ENCODE peak calls at places on chromosomes 5 and 9, in seven cellular contexts. V is IMR-90, O is neuronal stem cell, Z is mesendoderm, X is H9, Q is H1, U is trophoblast cell. H is an unnamed sample.

GRCh38 chr9:98248737-98249474 is 6.5 kb downstream of the TBC1D2 start:
- DNase-seq in O (no peak), V (peak), Z (no peak), X (no peak), Q (no peak), U (peak), H (peak)

GRCh38 chr9:122031806-122032205 is 61.3 kb downstream of the TTLL11 start:
- DNase-seq in U (no peak), Z (no peak), O (no peak), X (no peak), Q (no peak), V (no peak), H (no peak)

GRCh38 chr9:100554935-100555401 is 22.9 kb upstream of the CAVIN4 start:
- DNase-seq in Q (no peak), U (no peak), O (no peak), V (peak), Z (no peak), X (no peak), H (peak)

GRCh38 chr9:6611891-6612290 is 33.6 kb downstream of the GLDC start:
- DNase-seq in U (no peak), O (no peak), V (no peak), Q (no peak), Z (no peak), X (no peak), H (no peak)

GRCh38 chr9:124347206-124347967 is 67.9 kb downstream of the PSMB7 start:
- DNase-seq in Z (no peak), U (no peak), X (no peak), O (no peak), Q (no peak), V (no peak), H (no peak)

GRCh38 chr5:17276445-17276844 is 59.0 kb downstream of the BASP1 start:
- DNase-seq in Q (no peak), O (no peak), Z (no peak), V (no peak), X (no peak), U (no peak), H (no peak)

GRCh38 chr5:76737846-76738245 is 21.9 kb downstream of the F2R start:
- DNase-seq in V (peak), X (no peak), U (no peak), O (no peak), Z (no peak), Q (no peak), H (peak)

GRCh38 chr5:163841-164240 is 27.5 kb upstream of the LRRC14B start:
- DNase-seq in X (no peak), O (no peak), V (no peak), Q (no peak), Z (no peak), U (no peak), H (no peak)

GRCh38 chr5:93596676-93597441 is 13.8 kb downstream of the NR2F1 start:
- DNase-seq in U (peak), X (peak), O (no peak), Z (peak), V (no peak), Q (no peak), H (peak)

GRCh38 chr5:15515229-15515628 is 15.2 kb downstream of the FBXL7 start:
- DNase-seq in Q (no peak), Z (peak), V (no peak), X (no peak), O (no peak), U (no peak), H (no peak)

GRCh38 chr9:109880276-109881169 is 100.5 kb downstream of the PALM2AKAP2 start:
- DNase-seq in Q (peak), V (peak), Z (peak), O (peak), U (peak), X (peak), H (peak)

GRCh38 chr5:17056056-17056690 is 120.1 kb upstream of the MYO10 start:
- DNase-seq in O (no peak), Z (peak), V (no peak), U (no peak), Q (no peak), X (peak), H (peak)

GRCh38 chr5:135626636-135627035 is 47.8 kb upstream of the CXCL14 start:
- DNase-seq in Q (no peak), U (no peak), O (no peak), V (no peak), X (no peak), Z (no peak), H (no peak)

GRCh38 chr5:63250939-63251338 is 672.3 kb downstream of the LRRC70 start:
- DNase-seq in Q (no peak), X (no peak), V (no peak), O (no peak), Z (no peak), U (no peak), H (no peak)

GRCh38 chr5:179919487-179920060 is 11.9 kb upstream of the TBC1D9B start:
- DNase-seq in Q (no peak), O (no peak), V (no peak), U (no peak), Z (no peak), X (no peak), H (no peak)

GRCh38 chr9:133485531-133486260 is 6.8 kb upstream of the SLC2A6 start:
- DNase-seq in U (no peak), Q (no peak), Z (no peak), V (no peak), O (no peak), X (no peak), H (no peak)

GRCh38 chr5:62538017-62538942 is 40.3 kb upstream of the LRRC70 start:
- DNase-seq in V (peak), Z (peak), O (no peak), X (no peak), U (peak), Q (no peak), H (peak)

GRCh38 chr5:65015767-65016166 is 247.0 kb downstream of the CWC27 start:
- DNase-seq in U (no peak), O (no peak), Q (no peak), V (no peak), X (no peak), Z (peak), H (no peak)

GRCh38 chr5:343461-344401 is 22.2 kb downstream of the AHRR start:
- DNase-seq in U (peak), X (no peak), O (no peak), Q (peak), V (peak), Z (peak), H (peak)

GRCh38 chr5:163190762-163191161 is 246.6 kb upstream of the CCNG1 start:
- DNase-seq in Q (no peak), O (no peak), Z (peak), U (no peak), V (no peak), X (no peak), H (no peak)

GRCh38 chr5:146073239-146073900 is 32.0 kb downstream of the PLAC8L1 start:
- DNase-seq in X (peak), V (no peak), Q (peak), O (no peak), Z (peak), U (peak), H (no peak)

GRCh38 chr5:443239-444151 is 519 bp downstream of the EXOC3 start:
- DNase-seq in O (no peak), Z (no peak), Q (no peak), X (peak), V (no peak), U (no peak), H (no peak)

GRCh38 chr5:124714910-124715309 is 31.5 kb downstream of the ZNF608 start:
- DNase-seq in Z (no peak), Q (no peak), U (no peak), X (no peak), O (no peak), V (no peak), H (no peak)

GRCh38 chr5:124742983-124743533 is 3.4 kb downstream of the ZNF608 start:
- DNase-seq in X (no peak), V (peak), Z (peak), Q (peak), O (no peak), U (peak), H (peak)

GRCh38 chr5:132411382-132411925 is 41.9 kb downstream of the SLC22A5 start:
- DNase-seq in V (no peak), Z (no peak), X (no peak), U (peak), Q (no peak), O (no peak), H (no peak)

GRCh38 chr5:140153905-140154304 is 21.1 kb upstream of the CYSTM1 start:
- DNase-seq in U (no peak), Q (no peak), V (no peak), X (no peak), Z (no peak), O (no peak), H (no peak)

GRCh38 chr9:86687788-86688187 is 259.5 kb downstream of the GAS1 start:
- DNase-seq in Q (no peak), Z (peak), O (no peak), U (no peak), X (no peak), V (no peak), H (no peak)

GRCh38 chr9:35079041-35079425 is 709 bp downstream of the FANCG start:
- DNase-seq in X (no peak), O (no peak), V (no peak), U (no peak), Q (no peak), Z (peak), H (no peak)

GRCh38 chr5:164746723-164747122 is 1241.3 kb downstream of the MAT2B start:
- DNase-seq in Q (no peak), V (no peak), U (no peak), O (no peak), Z (peak), X (no peak), H (no peak)

GRCh38 chr5:166436857-166437256 is 1854.6 kb upstream of the WWC1 start:
- DNase-seq in X (no peak), V (no peak), U (peak), Z (peak), O (no peak), Q (no peak), H (peak)

GRCh38 chr5:137453476-137454080 is 45.5 kb downstream of the SPOCK1 start:
- DNase-seq in Q (no peak), X (no peak), O (peak), V (peak), Z (peak), U (peak), H (peak)

DNA sequence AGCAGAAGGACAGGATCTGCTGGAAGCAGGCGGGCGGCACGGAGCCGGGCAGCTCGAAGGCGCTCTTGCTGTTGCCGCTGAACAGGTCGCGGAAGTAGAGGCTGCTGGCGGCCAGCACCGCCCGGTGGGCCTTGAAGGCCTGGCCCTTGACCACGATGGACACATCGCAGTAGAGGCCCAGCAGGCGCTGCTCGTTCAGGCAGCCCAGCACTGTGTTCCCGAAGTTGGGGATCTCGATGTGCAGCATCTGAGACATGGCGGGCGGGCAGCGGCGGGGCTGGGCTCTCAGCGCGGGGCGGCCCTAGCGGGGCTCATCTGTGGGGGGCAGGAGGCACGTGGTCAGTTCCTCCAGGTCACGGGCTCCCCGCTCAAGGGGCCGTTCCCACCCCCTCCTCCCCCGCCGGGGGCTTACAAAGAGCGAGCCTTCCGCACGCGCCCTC is 44.8 kb downstream of the NACC2 start:
- DNase-seq in O (no peak), Z (no peak), X (peak), V (no peak), Q (peak), U (no peak), H (peak)
- H2BK120ac ChIP-seq in O (peak), Z (no peak), X (no peak), V (no peak), Q (peak), U (no peak), H (peak)

DNA sequence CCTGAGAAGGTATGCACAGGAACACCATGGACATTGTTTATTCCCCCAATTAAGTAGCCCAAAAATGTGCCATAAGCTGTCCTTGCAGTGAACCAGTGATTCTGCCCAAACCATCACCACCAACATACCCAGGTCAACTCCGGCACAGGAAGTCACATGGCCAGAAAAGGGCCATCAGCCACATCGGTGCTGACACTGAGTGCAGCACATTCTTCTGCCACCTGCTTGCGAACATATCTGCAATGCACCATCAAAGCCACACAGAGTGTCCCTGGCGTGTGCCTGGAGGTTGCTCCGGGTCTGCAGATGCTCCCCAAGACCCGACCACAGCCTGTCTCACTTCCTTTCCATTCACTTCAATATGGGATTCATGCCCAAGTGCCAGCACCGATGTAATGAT is 37.6 kb downstream of the SYK start:
- DNase-seq in V (no peak), Z (no peak), Q (no peak), O (no peak), U (no peak), X (peak), H (no peak)
- H2BK120ac ChIP-seq in V (no peak), Z (no peak), Q (no peak), O (no peak), U (no peak), X (no peak), H (no peak)

GRCh38 chr9:116329470-116329869 is 175.9 kb downstream of the PAPPA start:
- DNase-seq in X (no peak), O (no peak), Z (no peak), Q (no peak), U (no peak), V (no peak), H (no peak)
- H2BK120ac ChIP-seq in X (no peak), O (no peak), Z (no peak), Q (no peak), U (no peak), V (no peak), H (no peak)

GRCh38 chr9:23581936-23582335 is 244.1 kb downstream of the ELAVL2 start:
- DNase-seq in V (no peak), Z (no peak), X (no peak), Q (no peak), U (no peak), O (no peak), H (no peak)
- H2BK120ac ChIP-seq in V (no peak), Z (no peak), X (no peak), Q (no peak), U (no peak), O (no peak), H (no peak)

GRCh38 chr9:77019810-77020437 is 469 bp downstream of the FOXB2 start:
- DNase-seq in X (peak), V (no peak), O (no peak), Q (peak), Z (no peak), U (no peak), H (no peak)
- H2BK120ac ChIP-seq in X (no peak), V (no peak), O (no peak), Q (no peak), Z (no peak), U (no peak), H (no peak)

GRCh38 chr5:30894811-30895210 is 298.7 kb upstream of the CDH6 start:
- DNase-seq in Q (no peak), X (no peak), O (no peak), Z (no peak), U (no peak), V (peak), H (no peak)

GRCh38 chr5:30890377-30890776 is 303.1 kb upstream of the CDH6 start:
- DNase-seq in O (no peak), Z (no peak), X (no peak), V (peak), Q (no peak), U (no peak), H (no peak)
- H2BK120ac ChIP-seq in O (no peak), Z (no peak), X (no peak), V (no peak), Q (no peak), U (no peak), H (no peak)

DNA sequence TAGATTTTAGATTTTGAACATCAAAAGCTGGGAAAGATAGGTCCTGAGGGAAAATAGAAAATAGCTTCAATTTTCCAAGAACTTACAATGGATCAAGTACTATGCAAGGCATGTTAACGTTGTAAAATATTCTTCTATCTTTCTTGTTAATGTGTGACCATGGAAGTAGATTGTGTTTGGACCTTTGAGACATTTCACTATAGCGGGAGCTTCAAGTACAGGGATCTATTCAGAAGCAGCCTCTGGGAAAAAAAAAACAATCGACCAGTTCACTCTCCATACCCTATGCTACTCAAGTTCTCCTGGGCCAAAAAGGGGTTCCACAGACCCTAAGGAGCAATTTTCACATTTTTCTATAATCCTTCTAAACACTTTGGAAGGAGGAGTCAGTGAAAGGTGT is 54.1 kb upstream of the ATP10B start:
- DNase-seq in X (no peak), U (peak), Z (no peak), V (no peak), Q (no peak), O (no peak), H (no peak)
- H2BK120ac ChIP-seq in X (no peak), U (no peak), Z (no peak), V (no peak), Q (no peak), O (no peak), H (no peak)

DNA sequence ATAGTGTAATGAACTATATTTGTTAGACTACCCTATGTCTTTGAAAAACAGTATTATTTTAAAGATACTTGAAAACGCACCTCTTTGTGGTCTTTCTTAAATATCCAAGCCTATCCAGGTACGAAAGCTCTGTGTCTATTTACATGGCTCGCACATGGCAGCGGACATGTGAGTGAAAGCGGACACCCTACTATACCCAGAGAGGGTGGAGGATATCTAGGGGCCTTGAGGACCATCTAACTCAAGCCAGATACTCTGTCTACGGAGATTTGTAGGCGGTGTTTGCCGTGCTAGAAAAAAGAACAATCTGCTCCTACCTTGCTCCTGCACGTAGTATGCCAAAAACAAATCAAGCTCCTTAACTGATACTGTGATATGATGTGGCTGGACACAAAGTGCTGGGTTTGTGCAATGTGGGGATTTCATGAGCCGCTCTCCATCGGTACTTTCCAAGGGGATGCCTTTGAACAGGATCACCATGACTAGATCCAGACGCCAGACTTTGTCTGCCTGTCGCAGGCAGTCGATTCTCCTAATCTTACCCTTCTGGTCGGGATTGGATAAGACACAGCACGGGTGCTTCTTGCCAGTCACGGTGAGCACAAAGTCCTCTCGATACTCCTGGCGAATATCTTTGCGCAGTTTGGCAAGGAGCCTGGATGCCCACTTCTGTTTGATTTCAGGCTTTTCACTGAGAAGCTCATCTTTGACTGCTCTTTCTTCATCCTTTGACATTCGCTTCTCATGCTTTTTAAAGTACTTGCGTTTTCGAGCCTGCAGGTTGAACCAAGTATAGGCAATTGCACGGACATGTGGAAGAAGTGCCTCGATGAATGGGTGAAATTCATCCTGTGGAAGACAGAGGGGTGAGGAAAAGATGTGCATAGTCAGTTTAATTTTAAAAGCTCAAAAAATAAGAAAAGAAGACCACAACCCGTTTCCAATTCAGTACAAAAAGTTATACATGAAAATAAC is 7.0 kb downstream of the NFIB start:
- DNase-seq in X (no peak), Z (no peak), O (no peak), V (peak), Q (no peak), U (no peak), H (no peak)
- H2BK120ac ChIP-seq in X (no peak), Z (no peak), O (no peak), V (no peak), Q (no peak), U (no peak), H (no peak)